ENCODE peak calls at places on chromosomes 13 and 19, in five cellular contexts. L, R, T, S and V are unnamed samples.

GRCh38 chr13:33207616-33207964 is 78.0 kb downstream of the STARD13 start:
- DNase-seq in L (no peak), R (no peak), T (no peak), S (no peak), V (no peak)

GRCh38 chr13:110285991-110286923 is 20.7 kb downstream of the COL4A1 start:
- DNase-seq in L (no peak), S (no peak), T (no peak), R (no peak), V (no peak)

GRCh38 chr19:36837525-36837901 is 674 bp downstream of the ZNF790 start:
- DNase-seq in S (no peak), L (peak), T (no peak), R (no peak), V (no peak)

GRCh38 chr19:5113101-5113557 is 144.2 kb downstream of the KDM4B start:
- DNase-seq in L (no peak), S (no peak), T (no peak), R (no peak), V (no peak)

GRCh38 chr19:33514885-33515485 is 6.6 kb downstream of the PEPD start:
- DNase-seq in R (no peak), S (no peak), L (no peak), T (no peak), V (no peak)

GRCh38 chr19:17281391-17282304 is at the start of gene ANKLE1:
- DNase-seq in L (peak), T (peak), S (peak), R (peak), V (peak)

GRCh38 chr19:45159971-45160324 is 834 bp downstream of the NKPD1 start:
- DNase-seq in L (no peak), T (no peak), S (no peak), R (no peak), V (no peak)

GRCh38 chr13:24741016-24741662 is 22.8 kb upstream of the RNF17 start:
- DNase-seq in S (peak), T (peak), R (no peak), L (peak), V (no peak)

GRCh38 chr13:99614465-99614885 is 113.2 kb downstream of the TM9SF2 start:
- DNase-seq in T (peak), R (peak), L (peak), S (no peak), V (no peak)

GRCh38 chr19:43318796-43319314 is 34.6 kb upstream of the CD177 start:
- DNase-seq in R (no peak), L (no peak), S (no peak), T (no peak), V (no peak)

GRCh38 chr19:45469835-45470146 is 2.0 kb downstream of the FOSB start:
- DNase-seq in L (peak), R (peak), T (peak), S (peak), V (no peak)

GRCh38 chr19:18412610-18413239 is 6.5 kb upstream of the SSBP4 start:
- DNase-seq in S (no peak), L (no peak), T (no peak), R (no peak), V (no peak)

GRCh38 chr19:18406749-18407148 is 9.3 kb upstream of the LRRC25 start:
- DNase-seq in S (no peak), T (no peak), R (no peak), L (no peak), V (no peak)

GRCh38 chr19:18408053-18408476 is 10.6 kb upstream of the LRRC25 start:
- DNase-seq in T (peak), R (peak), L (peak), S (peak), V (no peak)
- TF ChIP-seq CTCF in T (peak), R (peak), L (peak), S (peak), V (peak)

DNA sequence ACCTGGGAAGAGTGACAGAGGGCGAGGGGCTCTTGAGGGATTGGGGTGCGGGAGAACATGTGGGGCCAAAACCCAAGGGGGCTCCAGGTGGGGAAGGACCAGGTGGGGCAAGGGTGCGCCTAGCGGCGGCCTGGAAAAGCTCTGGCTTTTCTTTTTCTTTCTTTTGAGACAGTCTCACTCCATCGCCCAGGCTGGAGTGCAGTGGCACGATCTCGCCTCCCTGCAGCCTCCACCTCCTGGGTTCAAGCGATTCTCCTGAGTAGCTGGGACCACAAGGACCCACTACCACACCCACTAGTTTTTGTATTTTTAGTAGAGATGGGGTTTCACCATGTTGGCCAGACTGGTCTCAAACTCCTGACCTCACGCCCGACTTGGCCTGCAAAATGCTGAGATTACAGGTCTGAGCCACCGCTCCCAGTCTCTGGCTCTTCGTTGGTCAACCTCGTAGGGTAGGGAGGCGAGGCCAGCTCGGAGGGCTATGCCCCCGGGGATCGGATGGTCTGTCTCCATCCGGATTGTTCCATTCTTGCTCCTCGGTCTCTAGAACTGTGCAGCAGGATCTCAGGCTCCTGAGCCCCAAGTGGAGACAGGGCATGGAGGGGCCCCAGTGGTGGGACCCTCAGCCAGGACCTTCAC is 3.7 kb downstream of the GADD45B start:
- DNase-seq in L (no peak), R (no peak), S (no peak), T (no peak), V (no peak)
- TF ChIP-seq CTCF in L (peak), R (no peak), S (peak), T (peak), V (peak)

GRCh38 chr13:55516610-55517009 is 1624.1 kb upstream of the PRR20A start:
- DNase-seq in R (no peak), T (no peak), S (no peak), L (no peak), V (no peak)

DNA sequence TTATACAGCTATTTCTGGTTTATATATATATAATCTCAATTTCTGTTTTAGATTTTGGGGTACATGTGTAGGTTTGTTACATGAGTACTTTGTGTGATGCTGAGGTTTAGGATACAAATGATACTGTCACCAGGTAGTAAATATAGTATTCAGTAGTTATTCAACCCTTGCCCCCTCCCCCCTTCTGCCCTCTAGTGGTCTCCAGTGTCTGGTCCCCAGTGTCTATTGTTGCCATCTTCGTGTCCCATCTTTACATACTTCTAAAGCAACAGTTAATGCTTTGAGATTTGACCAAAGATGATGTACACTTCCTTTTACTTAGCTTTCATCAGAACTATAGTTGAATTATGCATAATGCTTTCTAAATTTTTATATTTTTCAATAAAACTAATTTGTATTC is 1623.4 kb upstream of the PRR20A start:
- DNase-seq in R (peak), L (no peak), S (no peak), T (no peak), V (peak)
- TF ChIP-seq CTCF in R (peak), L (no peak), S (no peak), T (no peak), V (peak)

GRCh38 chr19:38697641-38698071 is 46.6 kb downstream of the CAPN12 start:
- DNase-seq in R (no peak), S (no peak), T (no peak), L (no peak), V (no peak)

GRCh38 chr19:38697197-38697596 is 47.1 kb downstream of the CAPN12 start:
- DNase-seq in T (no peak), R (no peak), L (no peak), S (no peak), V (no peak)

GRCh38 chr19:38699647-38700349 is 44.5 kb downstream of the CAPN12 start:
- DNase-seq in L (no peak), T (no peak), S (no peak), R (no peak), V (no peak)

GRCh38 chr19:38699027-38699346 is 45.3 kb downstream of the CAPN12 start:
- DNase-seq in R (no peak), L (peak), T (peak), S (no peak), V (no peak)

DNA sequence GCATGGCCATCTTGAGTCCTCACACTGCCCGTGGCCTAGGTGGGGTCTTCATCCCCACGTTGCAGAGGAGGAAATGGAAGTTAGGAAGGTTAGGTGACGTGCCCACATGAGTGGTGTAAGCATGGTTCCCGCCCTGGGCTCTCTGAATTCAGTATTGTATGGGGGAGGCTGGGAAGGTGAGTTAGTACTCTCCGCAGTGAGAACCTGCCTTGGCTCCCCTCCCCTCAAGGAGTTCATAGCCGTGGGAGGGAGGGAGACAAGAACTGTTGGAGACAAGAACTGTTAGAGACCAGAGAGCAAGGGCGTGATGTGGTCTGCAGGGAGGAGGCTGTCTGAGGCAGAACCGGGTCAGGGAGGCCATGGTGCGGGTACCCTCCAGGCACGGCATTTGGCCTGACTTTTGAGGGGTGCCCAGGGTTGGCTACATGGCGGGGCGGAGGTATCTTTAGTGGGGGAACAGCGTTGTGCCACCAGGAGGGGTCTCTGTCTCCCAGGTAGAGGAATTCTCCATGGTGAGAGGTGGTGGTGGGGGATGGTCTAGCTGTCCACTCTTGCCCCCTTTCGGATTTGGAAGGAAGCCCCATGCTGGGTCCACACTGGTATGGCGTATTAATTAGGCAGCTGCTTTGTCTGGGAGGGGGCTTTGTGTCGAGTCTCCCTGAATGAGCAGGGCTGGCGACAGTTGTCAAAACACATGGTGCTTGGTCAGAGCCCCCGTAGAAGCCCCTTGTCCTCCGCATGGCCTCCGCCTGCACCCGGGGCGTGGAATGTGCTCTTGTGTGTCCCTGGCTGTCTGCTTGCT is 45.8 kb downstream of the CAPN12 start:
- DNase-seq in S (no peak), T (no peak), L (no peak), R (no peak), V (no peak)
- TF ChIP-seq CTCF in S (no peak), T (no peak), L (no peak), R (no peak), V (no peak)

GRCh38 chr19:55146648-55147218 is 2.3 kb downstream of the TNNT1 start:
- DNase-seq in T (peak), R (peak), L (no peak), S (peak), V (no peak)
- TF ChIP-seq CTCF in T (no peak), R (no peak), L (no peak), S (no peak), V (no peak)

GRCh38 chr19:7142771-7143170 is 73.3 kb downstream of the ZNF557 start:
- DNase-seq in L (no peak), T (no peak), S (no peak), R (no peak), V (no peak)
- TF ChIP-seq CTCF in L (no peak), T (no peak), S (no peak), R (no peak), V (no peak)